ENCODE peak calls at places on chromosome 4, in seven cellular contexts. L, Y, B, E, N, C and O are unnamed samples.

GRCh38 chr4:100504086-100504874 is 13.5 kb downstream of the EMCN start:
- DNase-seq in L (no peak), Y (no peak), B (no peak), E (no peak), N (no peak), C (no peak), O (no peak)

GRCh38 chr4:151955721-151956340 is 195.0 kb upstream of the GATB start:
- DNase-seq in L (peak; percentile 8), Y (no peak), B (no peak), E (no peak), N (no peak), C (no peak), O (no peak)

GRCh38 chr4:24226018-24226417 is 336.2 kb upstream of the PPARGC1A start:
- DNase-seq in L (no peak), Y (no peak), B (no peak), E (no peak), N (no peak), C (no peak), O (no peak)

GRCh38 chr4:41594439-41594838 is 56.5 kb downstream of the LIMCH1 start:
- DNase-seq in L (no peak), Y (no peak), B (no peak), E (no peak), N (no peak), C (no peak), O (peak; percentile 78)

GRCh38 chr4:123127865-123128264 is 205.5 kb upstream of the NUDT6 start:
- DNase-seq in L (no peak), Y (no peak), B (no peak), E (no peak), N (no peak), C (no peak), O (no peak)

GRCh38 chr4:150379454-150379853 is 202.5 kb upstream of the MAB21L2 start:
- DNase-seq in L (no peak), Y (no peak), B (no peak), E (peak; percentile 39), N (no peak), C (no peak), O (no peak)

GRCh38 chr4:73409012-73409862 is 5.2 kb downstream of the ALB start:
- DNase-seq in L (no peak), Y (no peak), B (no peak), E (no peak), N (no peak), C (no peak), O (no peak)

GRCh38 chr4:108425988-108426387 is 194.4 kb upstream of the RPL34 start:
- DNase-seq in L (peak; percentile 51), Y (no peak), B (no peak), E (peak; percentile 41), N (no peak), C (no peak), O (no peak)

GRCh38 chr4:162343967-162344366 is 180.2 kb upstream of the FSTL5 start:
- DNase-seq in L (no peak), Y (no peak), B (no peak), E (no peak), N (no peak), C (no peak), O (no peak)

GRCh38 chr4:31391976-31392375 is 671.8 kb downstream of the PCDH7 start:
- DNase-seq in L (no peak), Y (no peak), B (no peak), E (peak; percentile 64), N (no peak), C (no peak), O (no peak)

GRCh38 chr4:56874166-56874565 is 33.5 kb upstream of the REST start:
- DNase-seq in L (no peak), Y (no peak), B (peak; percentile 51), E (peak; percentile 55), N (peak; percentile 56), C (no peak), O (no peak)

GRCh38 chr4:763922-764321 is 58.3 kb downstream of the PCGF3 start:
- DNase-seq in L (no peak), Y (no peak), B (peak; percentile 48), E (no peak), N (no peak), C (no peak), O (no peak)

GRCh38 chr4:109649872-109650271 is 53.4 kb downstream of the CASP6 start:
- DNase-seq in L (no peak), Y (no peak), B (no peak), E (no peak), N (no peak), C (no peak), O (no peak)

GRCh38 chr4:130479020-130479419 is 1383.1 kb downstream of the C4orf33 start:
- DNase-seq in L (no peak), Y (no peak), B (no peak), E (peak; percentile 1), N (no peak), C (no peak), O (no peak)

GRCh38 chr4:128517096-128517738 is 229.6 kb upstream of the PGRMC2 start:
- DNase-seq in L (peak; percentile 26), Y (no peak), B (no peak), E (no peak), N (no peak), C (no peak), O (no peak)

GRCh38 chr4:98522603-98523395 is 135.6 kb downstream of the TSPAN5 start:
- DNase-seq in L (peak; percentile 78), Y (no peak), B (no peak), E (peak; percentile 74), N (no peak), C (no peak), O (no peak)

GRCh38 chr4:114036426-114036825 is 57.0 kb upstream of the ARSJ start:
- DNase-seq in L (no peak), Y (no peak), B (no peak), E (no peak), N (no peak), C (no peak), O (no peak)

DNA sequence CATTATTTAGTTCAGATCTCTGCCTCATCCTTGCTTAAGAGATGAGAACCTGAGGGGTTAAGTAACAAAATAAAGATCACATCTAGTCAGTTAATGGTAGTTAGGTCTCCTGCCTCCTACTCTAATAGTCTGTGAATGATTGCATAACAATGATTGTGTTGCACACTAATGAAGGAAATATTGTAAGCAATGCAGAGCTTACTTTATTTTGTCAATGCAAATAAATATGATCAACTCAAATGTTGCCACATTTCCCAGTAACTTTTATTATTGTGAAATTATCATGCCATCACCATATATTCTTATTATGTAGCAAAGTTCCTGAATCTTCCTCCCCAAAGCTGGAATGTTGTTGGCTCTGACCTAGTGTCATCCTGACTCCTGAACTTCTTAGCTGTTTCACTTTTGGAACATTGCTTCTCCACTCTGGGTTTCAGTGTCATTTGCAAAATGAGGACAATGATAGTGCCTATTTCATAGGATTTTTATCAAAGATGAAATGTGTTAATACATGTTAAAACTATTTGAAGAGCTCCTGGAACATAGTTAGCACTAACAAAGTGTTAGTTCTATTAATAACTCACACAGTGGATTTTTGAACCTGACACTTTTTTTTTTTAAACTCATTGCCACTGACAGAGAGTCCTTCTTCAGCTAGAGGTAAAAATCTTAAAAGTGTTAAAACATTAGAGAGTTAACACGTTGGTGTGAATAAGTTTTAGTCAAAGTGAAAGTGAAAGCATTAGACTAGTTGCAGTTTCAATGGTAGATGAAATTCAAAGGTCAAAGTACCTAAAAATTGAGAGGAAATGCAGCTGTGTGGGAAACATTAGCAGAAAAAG is 17.2 kb upstream of the GABRA4 start:
- DNase-seq in L (no peak), Y (no peak), B (no peak), E (no peak), N (no peak), C (no peak), O (no peak)
- H3K4me3 ChIP-seq in L (no peak overlapping the region), Y (no peak overlapping the region), B (no peak overlapping the region), E (no peak overlapping the region), N (no peak overlapping the region), C (no peak overlapping the region), O (no peak overlapping the region)

GRCh38 chr4:48694824-48695223 is 85.3 kb downstream of the FRYL start:
- DNase-seq in L (no peak), Y (no peak), B (no peak), E (no peak), N (no peak), C (no peak), O (no peak)

GRCh38 chr4:48693856-48694574 is 86.1 kb downstream of the FRYL start:
- DNase-seq in L (no peak), Y (no peak), B (no peak), E (no peak), N (no peak), C (no peak), O (no peak)

GRCh38 chr4:48698029-48698901 is 81.8 kb downstream of the FRYL start:
- DNase-seq in L (peak; percentile 52), Y (peak; percentile 52), B (no peak), E (peak; percentile 81), N (peak; percentile 67), C (peak; percentile 69), O (no peak)

GRCh38 chr4:48704091-48704802 is 75.8 kb downstream of the FRYL start:
- DNase-seq in L (no peak), Y (no peak), B (no peak), E (no peak), N (no peak), C (no peak), O (no peak)

GRCh38 chr4:48699470-48699869 is 80.6 kb downstream of the FRYL start:
- DNase-seq in L (no peak), Y (no peak), B (no peak), E (peak; percentile 35), N (no peak), C (no peak), O (no peak)
- H3K4me3 ChIP-seq in L (peak overlapping the region; percentile 5), Y (no peak overlapping the region), B (no peak overlapping the region), E (peak overlapping the region; percentile 53), N (no peak overlapping the region), C (no peak overlapping the region), O (no peak overlapping the region)

GRCh38 chr4:75779059-75779757 is 54.8 kb downstream of the USO1 start:
- DNase-seq in L (no peak), Y (no peak), B (no peak), E (no peak), N (no peak), C (no peak), O (no peak)

GRCh38 chr4:75781328-75781727 is 57.0 kb downstream of the USO1 start:
- DNase-seq in L (no peak), Y (no peak), B (no peak), E (no peak), N (no peak), C (no peak), O (no peak)

GRCh38 chr4:75771607-75772006 is 47.2 kb downstream of the USO1 start:
- DNase-seq in L (no peak), Y (no peak), B (no peak), E (no peak), N (no peak), C (no peak), O (no peak)

DNA sequence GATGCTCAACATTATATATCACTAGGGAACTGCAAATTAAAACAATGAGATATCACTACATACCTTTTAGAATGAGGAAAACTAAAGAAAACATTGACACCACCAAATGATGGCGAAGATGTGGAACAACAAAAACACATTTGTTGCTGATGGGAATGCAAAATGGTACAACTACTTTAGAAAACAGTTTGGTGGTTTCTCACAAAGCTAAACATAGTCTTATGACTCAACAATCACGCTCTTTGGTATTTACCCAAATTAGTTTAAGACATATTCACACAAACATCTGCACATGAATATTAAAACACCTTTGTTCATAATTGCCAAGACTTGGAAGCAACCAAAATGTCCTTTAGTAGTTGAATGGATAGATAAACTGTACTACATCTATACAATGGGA is 53.2 kb downstream of the USO1 start:
- DNase-seq in L (no peak), Y (no peak), B (no peak), E (no peak), N (no peak), C (no peak), O (no peak)
- H3K4me3 ChIP-seq in L (no peak overlapping the region), Y (no peak overlapping the region), B (no peak overlapping the region), E (no peak overlapping the region), N (no peak overlapping the region), C (no peak overlapping the region), O (no peak overlapping the region)

GRCh38 chr4:146159384-146160058 is 16.0 kb upstream of the LSM6 start:
- DNase-seq in L (no peak), Y (no peak), B (no peak), E (no peak), N (no peak), C (no peak), O (no peak)
- H3K4me3 ChIP-seq in L (no peak overlapping the region), Y (no peak overlapping the region), B (no peak overlapping the region), E (no peak overlapping the region), N (no peak overlapping the region), C (no peak overlapping the region), O (no peak overlapping the region)